ENCODE peak calls at places on chromosomes 16 and 17, in four cellular contexts. T is AML-193, A is NCI-H774, J is left cardiac atrium. P is an unnamed sample.

GRCh38 chr17:83125515-83126274 is 46.3 kb downstream of the METRNL start:
- DNase-seq in J (no peak), T (no peak), A (no peak), P (no peak)

GRCh38 chr17:67879662-67880061 is 54.4 kb downstream of the BPTF start:
- DNase-seq in A (no peak), T (no peak), J (no peak), P (no peak)

GRCh38 chr17:61352408-61352770 is 47.3 kb upstream of the TBX2 start:
- DNase-seq in A (no peak), J (no peak), T (no peak), P (no peak)

GRCh38 chr16:88317619-88317977 is 65.2 kb upstream of the ZNF469 start:
- DNase-seq in T (no peak), J (no peak), A (no peak), P (no peak)

GRCh38 chr17:296382-296781 is 56.2 kb downstream of the RPH3AL start:
- DNase-seq in A (no peak), T (no peak), J (no peak), P (no peak)

GRCh38 chr17:75341784-75342183 is 52.6 kb upstream of the SLC25A19 start:
- DNase-seq in J (no peak), A (no peak), T (no peak), P (no peak)

GRCh38 chr17:52159810-52160578 is 1.5 kb upstream of the CA10 start:
- DNase-seq in J (no peak), A (no peak), T (no peak), P (no peak)

GRCh38 chr17:48011405-48012150 is 26.0 kb downstream of the COPZ2 start:
- DNase-seq in T (peak; percentile 62), A (peak; percentile 44), J (no peak), P (peak; percentile 59)

GRCh38 chr17:73690581-73691135 is 46.4 kb upstream of the SDK2 start:
- DNase-seq in J (no peak), T (no peak), A (no peak), P (no peak)

GRCh38 chr16:80300456-80300855 is 240.3 kb upstream of the DYNLRB2 start:
- DNase-seq in T (no peak), J (no peak), A (no peak), P (no peak)

GRCh38 chr17:16419929-16420271 is 4.5 kb downstream of the TRPV2 start:
- DNase-seq in A (no peak), J (no peak), T (no peak), P (no peak)

GRCh38 chr16:18055411-18055916 is 281.1 kb downstream of the NPIPA8 start:
- DNase-seq in T (no peak), J (no peak), A (no peak), P (no peak)

GRCh38 chr17:50918933-50919296 is 52.8 kb upstream of the TOB1 start:
- DNase-seq in T (no peak), A (no peak), J (no peak), P (no peak)

GRCh38 chr17:73289549-73290254 is 22.1 kb downstream of the CDC42EP4 start:
- DNase-seq in T (no peak), A (no peak), J (no peak), P (no peak)

GRCh38 chr16:67668495-67669157 is 2.0 kb downstream of the C16orf86 start:
- DNase-seq in A (no peak), J (no peak), T (peak; percentile 15), P (no peak)

GRCh38 chr17:29617125-29617480 is 5.6 kb downstream of the CORO6 start:
- DNase-seq in J (peak; percentile 84), A (peak; percentile 86), T (peak; percentile 97), P (peak; percentile 93)

GRCh38 chr17:66830451-66830850 is 4.5 kb upstream of the CACNG5 start:
- DNase-seq in J (no peak), T (no peak), A (no peak), P (no peak)

GRCh38 chr17:27290916-27291598 is 2.9 kb upstream of the WSB1 start:
- DNase-seq in J (no peak), T (no peak), A (no peak), P (peak; percentile 40)

GRCh38 chr17:6712058-6712853 is 913 bp downstream of the SLC13A5 start:
- DNase-seq in J (no peak), A (no peak), T (peak; percentile 4), P (no peak)

GRCh38 chr16:3026609-3027487 is 3.0 kb downstream of the THOC6 start:
- DNase-seq in A (no peak), T (no peak), J (no peak), P (no peak)

GRCh38 chr17:1907818-1908698 is 78.3 kb downstream of the RPA1 start:
- DNase-seq in A (no peak), T (no peak), J (peak; percentile 41), P (no peak)

GRCh38 chr16:31248344-31248743 is 11.4 kb upstream of the ITGAM start:
- DNase-seq in A (no peak), T (no peak), J (no peak), P (no peak)

GRCh38 chr16:69073181-69073669 is 32.2 kb upstream of the HAS3 start:
- DNase-seq in J (no peak), T (no peak), A (no peak), P (no peak)